ENCODE peak calls at places on chromosomes 5 and 9, in seven cellular contexts. One of them, this sample, is unnamed.

GRCh38 chr9:132114102-132114707 is 34.5 kb upstream of the MED27 start:
- DNase-seq in HCT116: no peak
- DNase-seq in SK-N-SH: no peak
- DNase-seq in GM12878: no peak
- DNase-seq in H1: no peak
- DNase-seq in HepG2: peak
- DNase-seq in K562: peak
- DNase-seq in this sample: peak

GRCh38 chr9:98254236-98255063 is 999 bp downstream of the TBC1D2 start:
- DNase-seq in HCT116: no peak
- DNase-seq in SK-N-SH: no peak
- DNase-seq in GM12878: no peak
- DNase-seq in H1: no peak
- DNase-seq in HepG2: no peak
- DNase-seq in K562: no peak
- DNase-seq in this sample: no peak

GRCh38 chr5:78509145-78509865 is 139.3 kb downstream of the LHFPL2 start:
- DNase-seq in HCT116: no peak
- DNase-seq in SK-N-SH: no peak
- DNase-seq in GM12878: no peak
- DNase-seq in H1: no peak
- DNase-seq in HepG2: no peak
- DNase-seq in K562: no peak
- DNase-seq in this sample: no peak

GRCh38 chr9:96777539-96777864 is 385 bp downstream of the ZNF510 start:
- DNase-seq in HCT116: no peak
- DNase-seq in SK-N-SH: no peak
- DNase-seq in GM12878: no peak
- DNase-seq in H1: no peak
- DNase-seq in HepG2: no peak
- DNase-seq in K562: no peak
- DNase-seq in this sample: no peak

GRCh38 chr5:95519681-95520080 is 35.1 kb downstream of the SKIC3 start:
- DNase-seq in HCT116: no peak
- DNase-seq in SK-N-SH: no peak
- DNase-seq in GM12878: no peak
- DNase-seq in H1: no peak
- DNase-seq in HepG2: no peak
- DNase-seq in K562: no peak
- DNase-seq in this sample: no peak

GRCh38 chr5:97142521-97143254 is at the start of gene LIX1:
- DNase-seq in HCT116: no peak
- DNase-seq in SK-N-SH: peak
- DNase-seq in GM12878: no peak
- DNase-seq in H1: no peak
- DNase-seq in HepG2: peak
- DNase-seq in K562: no peak
- DNase-seq in this sample: peak

GRCh38 chr5:128536229-128536860 is 1.7 kb downstream of the FBN2 start:
- DNase-seq in HCT116: no peak
- DNase-seq in SK-N-SH: no peak
- DNase-seq in GM12878: no peak
- DNase-seq in H1: no peak
- DNase-seq in HepG2: no peak
- DNase-seq in K562: no peak
- DNase-seq in this sample: no peak

GRCh38 chr9:122053951-122054350 is 39.2 kb downstream of the TTLL11 start:
- DNase-seq in HCT116: no peak
- DNase-seq in SK-N-SH: no peak
- DNase-seq in GM12878: no peak
- DNase-seq in H1: no peak
- DNase-seq in HepG2: no peak
- DNase-seq in K562: no peak
- DNase-seq in this sample: no peak

GRCh38 chr5:133606835-133607234 is 5.5 kb downstream of the FSTL4 start:
- DNase-seq in HCT116: no peak
- DNase-seq in SK-N-SH: peak
- DNase-seq in GM12878: no peak
- DNase-seq in H1: no peak
- DNase-seq in HepG2: no peak
- DNase-seq in K562: no peak
- DNase-seq in this sample: no peak

GRCh38 chr9:129102791-129103594 is 7.6 kb downstream of the CRAT start:
- DNase-seq in HCT116: peak
- DNase-seq in SK-N-SH: peak
- DNase-seq in GM12878: no peak
- DNase-seq in H1: no peak
- DNase-seq in HepG2: peak
- DNase-seq in K562: peak
- DNase-seq in this sample: peak

GRCh38 chr9:35714123-35714522 is 17.9 kb downstream of the TLN1 start:
- DNase-seq in HCT116: no peak
- DNase-seq in SK-N-SH: no peak
- DNase-seq in GM12878: no peak
- DNase-seq in H1: no peak
- DNase-seq in HepG2: no peak
- DNase-seq in K562: no peak
- DNase-seq in this sample: no peak

GRCh38 chr5:179793470-179794139 is at the start of gene LTC4S:
- DNase-seq in HCT116: no peak
- DNase-seq in SK-N-SH: no peak
- DNase-seq in GM12878: no peak
- DNase-seq in H1: no peak
- DNase-seq in HepG2: no peak
- DNase-seq in K562: no peak
- DNase-seq in this sample: no peak

GRCh38 chr5:143146161-143146560 is 257.3 kb downstream of the NR3C1 start:
- DNase-seq in HCT116: no peak
- DNase-seq in SK-N-SH: no peak
- DNase-seq in GM12878: no peak
- DNase-seq in H1: no peak
- DNase-seq in HepG2: no peak
- DNase-seq in K562: no peak
- DNase-seq in this sample: no peak

GRCh38 chr5:75666801-75667200 is 50.4 kb downstream of the POC5 start:
- DNase-seq in HCT116: no peak
- DNase-seq in SK-N-SH: no peak
- DNase-seq in GM12878: no peak
- DNase-seq in H1: no peak
- DNase-seq in HepG2: no peak
- DNase-seq in K562: no peak
- DNase-seq in this sample: peak

GRCh38 chr9:91162784-91163440 is 198.8 kb downstream of the AUH start:
- DNase-seq in HCT116: no peak
- DNase-seq in SK-N-SH: no peak
- DNase-seq in GM12878: peak
- DNase-seq in H1: no peak
- DNase-seq in HepG2: no peak
- DNase-seq in K562: peak
- DNase-seq in this sample: no peak

GRCh38 chr5:62457071-62457470 is 44.5 kb downstream of the IPO11 start:
- DNase-seq in HCT116: no peak
- DNase-seq in SK-N-SH: no peak
- DNase-seq in GM12878: no peak
- DNase-seq in H1: no peak
- DNase-seq in HepG2: no peak
- DNase-seq in K562: no peak
- DNase-seq in this sample: no peak

GRCh38 chr5:172748341-172748843 is 22.6 kb downstream of the DUSP1 start:
- DNase-seq in HCT116: no peak
- DNase-seq in SK-N-SH: no peak
- DNase-seq in GM12878: no peak
- DNase-seq in H1: no peak
- DNase-seq in HepG2: no peak
- DNase-seq in K562: no peak
- DNase-seq in this sample: no peak

GRCh38 chr5:1512541-1513291 is 11.0 kb downstream of the LPCAT1 start:
- DNase-seq in HCT116: no peak
- DNase-seq in SK-N-SH: no peak
- DNase-seq in GM12878: no peak
- DNase-seq in H1: no peak
- DNase-seq in HepG2: no peak
- DNase-seq in K562: no peak
- DNase-seq in this sample: no peak

GRCh38 chr5:95641803-95642220 is 4.8 kb upstream of the RFESD start:
- DNase-seq in HCT116: no peak
- DNase-seq in SK-N-SH: no peak
- DNase-seq in GM12878: no peak
- DNase-seq in H1: no peak
- DNase-seq in HepG2: peak
- DNase-seq in K562: no peak
- DNase-seq in this sample: no peak

GRCh38 chr5:32736842-32737241 is 25.7 kb downstream of the NPR3 start:
- DNase-seq in HCT116: no peak
- DNase-seq in SK-N-SH: no peak
- DNase-seq in GM12878: no peak
- DNase-seq in H1: no peak
- DNase-seq in HepG2: no peak
- DNase-seq in K562: no peak
- DNase-seq in this sample: no peak

GRCh38 chr9:122179054-122179689 is 19.5 kb downstream of the MORN5 start:
- DNase-seq in HCT116: no peak
- DNase-seq in SK-N-SH: no peak
- DNase-seq in GM12878: no peak
- DNase-seq in H1: no peak
- DNase-seq in HepG2: no peak
- DNase-seq in K562: no peak
- DNase-seq in this sample: no peak

GRCh38 chr5:13957032-13957645 is 12.7 kb upstream of the DNAH5 start:
- DNase-seq in HCT116: peak
- DNase-seq in SK-N-SH: peak
- DNase-seq in GM12878: no peak
- DNase-seq in H1: no peak
- DNase-seq in HepG2: peak
- DNase-seq in K562: peak
- DNase-seq in this sample: peak

GRCh38 chr5:640461-641330 is 28.6 kb downstream of the CEP72 start:
- DNase-seq in HCT116: no peak
- DNase-seq in SK-N-SH: no peak
- DNase-seq in GM12878: no peak
- DNase-seq in H1: no peak
- DNase-seq in HepG2: no peak
- DNase-seq in K562: no peak
- DNase-seq in this sample: no peak

GRCh38 chr9:34375901-34376595 is 650 bp downstream of the MYORG start:
- DNase-seq in HCT116: no peak
- DNase-seq in SK-N-SH: peak
- DNase-seq in GM12878: no peak
- DNase-seq in H1: no peak
- DNase-seq in HepG2: peak
- DNase-seq in K562: peak
- DNase-seq in this sample: no peak

GRCh38 chr5:81393430-81393782 is 528 bp downstream of the ACOT12 start:
- DNase-seq in HCT116: no peak
- DNase-seq in SK-N-SH: no peak
- DNase-seq in GM12878: no peak
- DNase-seq in H1: no peak
- DNase-seq in HepG2: no peak
- DNase-seq in K562: no peak
- DNase-seq in this sample: no peak

GRCh38 chr5:60354322-60354721 is 345.6 kb downstream of the DEPDC1B start:
- DNase-seq in HCT116: no peak
- DNase-seq in SK-N-SH: no peak
- DNase-seq in GM12878: no peak
- DNase-seq in H1: no peak
- DNase-seq in HepG2: no peak
- DNase-seq in K562: no peak
- DNase-seq in this sample: peak

GRCh38 chr5:148532962-148533670 is 121.2 kb downstream of the HTR4 start:
- DNase-seq in HCT116: no peak
- DNase-seq in SK-N-SH: no peak
- DNase-seq in GM12878: no peak
- DNase-seq in H1: no peak
- DNase-seq in HepG2: no peak
- DNase-seq in K562: no peak
- DNase-seq in this sample: no peak
- TF ChIP-seq JUND in HCT116: no peak
- TF ChIP-seq JUND in SK-N-SH: no peak
- TF ChIP-seq JUND in GM12878: no peak
- TF ChIP-seq JUND in H1: no peak
- TF ChIP-seq JUND in HepG2: no peak
- TF ChIP-seq JUND in K562: no peak
- TF ChIP-seq JUND in this sample: no peak

GRCh38 chr5:126188804-126189203 is 234.4 kb upstream of the GRAMD2B start:
- DNase-seq in HCT116: no peak
- DNase-seq in SK-N-SH: no peak
- DNase-seq in GM12878: no peak
- DNase-seq in H1: no peak
- DNase-seq in HepG2: no peak
- DNase-seq in K562: no peak
- DNase-seq in this sample: no peak
- TF ChIP-seq JUND in HCT116: no peak
- TF ChIP-seq JUND in SK-N-SH: no peak
- TF ChIP-seq JUND in GM12878: no peak
- TF ChIP-seq JUND in H1: no peak
- TF ChIP-seq JUND in HepG2: no peak
- TF ChIP-seq JUND in K562: no peak
- TF ChIP-seq JUND in this sample: no peak

GRCh38 chr5:150299571-150300327 is 3.0 kb downstream of the ARSI start:
- DNase-seq in HCT116: no peak
- DNase-seq in SK-N-SH: no peak
- DNase-seq in GM12878: no peak
- DNase-seq in H1: no peak
- DNase-seq in HepG2: no peak
- DNase-seq in K562: no peak
- DNase-seq in this sample: no peak
- TF ChIP-seq JUND in HCT116: no peak
- TF ChIP-seq JUND in SK-N-SH: no peak
- TF ChIP-seq JUND in GM12878: no peak
- TF ChIP-seq JUND in H1: no peak
- TF ChIP-seq JUND in HepG2: no peak
- TF ChIP-seq JUND in K562: no peak
- TF ChIP-seq JUND in this sample: no peak

GRCh38 chr9:36893148-36893547 is 140.9 kb downstream of the PAX5 start:
- DNase-seq in HCT116: no peak
- DNase-seq in SK-N-SH: no peak
- DNase-seq in GM12878: no peak
- DNase-seq in H1: no peak
- DNase-seq in HepG2: no peak
- DNase-seq in K562: no peak
- DNase-seq in this sample: no peak
- TF ChIP-seq JUND in HCT116: no peak
- TF ChIP-seq JUND in SK-N-SH: no peak
- TF ChIP-seq JUND in GM12878: no peak
- TF ChIP-seq JUND in H1: no peak
- TF ChIP-seq JUND in HepG2: no peak
- TF ChIP-seq JUND in K562: no peak
- TF ChIP-seq JUND in this sample: no peak

GRCh38 chr9:109192732-109193361 is 25.8 kb upstream of the FRRS1L start:
- DNase-seq in HCT116: peak
- DNase-seq in SK-N-SH: peak
- DNase-seq in GM12878: no peak
- DNase-seq in H1: peak
- DNase-seq in HepG2: peak
- DNase-seq in K562: peak
- DNase-seq in this sample: peak
- TF ChIP-seq JUND in HCT116: no peak
- TF ChIP-seq JUND in SK-N-SH: no peak
- TF ChIP-seq JUND in GM12878: no peak
- TF ChIP-seq JUND in H1: no peak
- TF ChIP-seq JUND in HepG2: no peak
- TF ChIP-seq JUND in K562: no peak
- TF ChIP-seq JUND in this sample: no peak

This sample was measured in T47D.